ENCODE peak calls at places on chromosome 2, in four cellular contexts. J is hippocampal formation; X is effector memory CD8-positive, alpha-beta T cell; L is DMS 273 treated with DMSO at 0.1 percent for 48 hours. I is an unnamed sample.

GRCh38 chr2:97704989-97705388 is 8.4 kb upstream of the ZAP70 start:
- DNase-seq in J (no peak), X (no peak), L (no peak), I (no peak)

GRCh38 chr2:101063352-101063751 is 61.3 kb downstream of the RPL31 start:
- DNase-seq in J (no peak), X (no peak), L (no peak), I (no peak)

GRCh38 chr2:240200230-240201051 is 60.0 kb upstream of the OTOS start:
- DNase-seq in J (no peak), X (no peak), L (no peak), I (no peak)

GRCh38 chr2:54287532-54287931 is 31.5 kb upstream of the TSPYL6 start:
- DNase-seq in J (no peak), X (no peak), L (no peak), I (no peak)

GRCh38 chr2:122514451-122514996 is 759.1 kb downstream of the TSN start:
- DNase-seq in J (no peak), X (no peak), L (no peak), I (no peak)

GRCh38 chr2:159230145-159230877 is 56.2 kb downstream of the WDSUB1 start:
- DNase-seq in J (no peak), X (no peak), L (no peak), I (no peak)

GRCh38 chr2:119233326-119234020 is 9.8 kb downstream of the STEAP3 start:
- DNase-seq in J (no peak), X (no peak), L (no peak), I (no peak)

GRCh38 chr2:224682121-224682520 is 34.0 kb downstream of the CCDC195 start:
- DNase-seq in J (no peak), X (no peak), L (peak), I (no peak)

GRCh38 chr2:141515931-141516330 is 614.9 kb downstream of the LRP1B start:
- DNase-seq in J (no peak), X (no peak), L (no peak), I (no peak)

GRCh38 chr2:97739020-97739892 is 25.9 kb downstream of the ZAP70 start:
- DNase-seq in J (no peak), X (no peak), L (no peak), I (no peak)